ENCODE peak calls at places on chromosome 2, in five cellular contexts. D, R, B, Q and G are unnamed samples.

GRCh38 chr2:189835855-189836558 is 51.8 kb downstream of the PMS1 start:
- DNase-seq in R (no peak), D (no peak), Q (no peak), B (no peak), G (no peak)

GRCh38 chr2:180706694-180707093 is 273.7 kb upstream of the UBE2E3 start:
- DNase-seq in Q (no peak), B (no peak), D (no peak), R (no peak), G (no peak)

GRCh38 chr2:191571163-191571769 is 106.7 kb upstream of the NABP1 start:
- DNase-seq in D (peak; percentile 75), B (no peak), Q (peak; percentile 56), R (no peak), G (no peak)

GRCh38 chr2:118055512-118056164 is 32.6 kb upstream of the INSIG2 start:
- DNase-seq in Q (no peak), D (no peak), R (no peak), B (peak; percentile 77), G (no peak)

GRCh38 chr2:15169326-15170038 is 391.7 kb downstream of the NBAS start:
- DNase-seq in R (peak; percentile 56), Q (no peak), D (peak; percentile 98), B (no peak), G (peak; percentile 50)

GRCh38 chr2:191539068-191539467 is 138.9 kb upstream of the NABP1 start:
- DNase-seq in B (no peak), Q (peak; percentile 21), R (no peak), D (peak; percentile 40), G (peak; percentile 39)

GRCh38 chr2:235381261-235381912 is 112.5 kb upstream of the AGAP1 start:
- DNase-seq in B (no peak), R (no peak), Q (no peak), D (peak; percentile 44), G (no peak)

GRCh38 chr2:121717529-121717928 is 19.1 kb downstream of the NIFK start:
- DNase-seq in Q (no peak), R (no peak), D (no peak), B (no peak), G (no peak)

GRCh38 chr2:6957910-6958615 is 40.9 kb downstream of the RNF144A start:
- DNase-seq in R (no peak), D (no peak), Q (no peak), B (no peak), G (no peak)

GRCh38 chr2:55771612-55772011 is 78.0 kb upstream of the PNPT1 start:
- DNase-seq in B (no peak), D (peak; percentile 67), R (peak; percentile 22), Q (no peak), G (peak; percentile 26)

GRCh38 chr2:51995293-51995692 is 963.4 kb upstream of the NRXN1 start:
- DNase-seq in R (no peak), D (peak; percentile 89), B (no peak), Q (no peak), G (no peak)

GRCh38 chr2:33672389-33672788 is 73.3 kb upstream of the FAM98A start:
- DNase-seq in D (no peak), R (no peak), Q (no peak), B (no peak), G (peak; percentile 47)

GRCh38 chr2:239815638-239816035 is 209.5 kb downstream of the NDUFA10 start:
- DNase-seq in B (no peak), Q (no peak), D (no peak), R (no peak), G (no peak)

GRCh38 chr2:27809761-27810241 is 38.3 kb downstream of the MRPL33 start:
- DNase-seq in B (no peak), R (no peak), Q (no peak), D (peak; percentile 93), G (no peak)

GRCh38 chr2:197873293-197873701 is 68.9 kb downstream of the PLCL1 start:
- DNase-seq in Q (no peak), R (no peak), D (peak; percentile 83), B (no peak), G (no peak)

GRCh38 chr2:100196786-100197494 is 54.5 kb upstream of the AFF3 start:
- DNase-seq in R (no peak), Q (no peak), B (no peak), D (peak; percentile 11), G (peak; percentile 24)

GRCh38 chr2:10208736-10209135 is 86.2 kb downstream of the RRM2 start:
- DNase-seq in Q (no peak), D (no peak), R (no peak), B (no peak), G (no peak)

GRCh38 chr2:45946023-45946422 is 294.5 kb downstream of the PRKCE start:
- DNase-seq in Q (no peak), R (no peak), B (no peak), D (peak; percentile 84), G (no peak)

GRCh38 chr2:232345251-232345650 is 33.3 kb upstream of the ALPP start:
- DNase-seq in B (no peak), Q (no peak), D (no peak), R (no peak), G (no peak)

GRCh38 chr2:68336192-68336591 is 16.4 kb upstream of the CNRIP1 start:
- DNase-seq in Q (no peak), B (no peak), D (peak; percentile 83), R (no peak), G (no peak)

GRCh38 chr2:190119257-190119656 is 56.7 kb upstream of the MSTN start:
- DNase-seq in B (no peak), Q (no peak), R (no peak), D (no peak), G (no peak)

GRCh38 chr2:59824314-59824713 is 729.1 kb downstream of the BCL11A start:
- DNase-seq in R (no peak), B (no peak), Q (no peak), D (no peak), G (no peak)

GRCh38 chr2:137969418-137969765 is 5.1 kb downstream of the HNMT start:
- DNase-seq in Q (no peak), R (no peak), B (no peak), D (peak; percentile 95), G (no peak)

GRCh38 chr2:240619506-240620148 is 5.7 kb upstream of the GPR35 start:
- DNase-seq in D (no peak), B (no peak), Q (no peak), R (no peak), G (no peak)

GRCh38 chr2:73494031-73494430 is 108.4 kb downstream of the ALMS1 start:
- DNase-seq in Q (no peak), B (no peak), D (peak; percentile 40), R (peak; percentile 59), G (no peak)

GRCh38 chr2:221006084-221006483 is 566.0 kb downstream of the EPHA4 start:
- DNase-seq in D (peak; percentile 16), Q (no peak), B (no peak), R (no peak), G (no peak)

GRCh38 chr2:203774760-203775159 is 68.3 kb downstream of the CD28 start:
- DNase-seq in B (no peak), D (peak; percentile 54), R (no peak), Q (no peak), G (no peak)

GRCh38 chr2:191811807-191812602 is 34.9 kb downstream of the CAVIN2 start:
- DNase-seq in D (peak; percentile 69), B (no peak), Q (peak; percentile 31), R (peak; percentile 68), G (peak; percentile 54)

GRCh38 chr2:39516347-39517101 is 79.4 kb upstream of the MAP4K3 start:
- DNase-seq in B (no peak), R (peak; percentile 85), D (peak; percentile 58), Q (no peak), G (no peak)

GRCh38 chr2:213834746-213835145 is 550.5 kb downstream of the SPAG16 start:
- DNase-seq in D (peak; percentile 19), B (no peak), Q (no peak), R (no peak), G (no peak)
- TF ChIP-seq MXI1 in D (no peak), B (no peak), Q (no peak), R (no peak), G (no peak)

GRCh38 chr2:64369706-64370105 is 84.3 kb upstream of the LGALSL start:
- DNase-seq in B (no peak), Q (no peak), R (no peak), D (no peak), G (no peak)

GRCh38 chr2:64374686-64375085 is 79.3 kb upstream of the LGALSL start:
- DNase-seq in R (no peak), B (no peak), D (no peak), Q (no peak), G (no peak)

GRCh38 chr2:64367868-64368267 is 86.1 kb upstream of the LGALSL start:
- DNase-seq in B (no peak), D (no peak), R (no peak), Q (no peak), G (no peak)

GRCh38 chr2:64367444-64367843 is 86.5 kb upstream of the LGALSL start:
- DNase-seq in D (no peak), B (no peak), R (no peak), Q (no peak), G (no peak)

DNA sequence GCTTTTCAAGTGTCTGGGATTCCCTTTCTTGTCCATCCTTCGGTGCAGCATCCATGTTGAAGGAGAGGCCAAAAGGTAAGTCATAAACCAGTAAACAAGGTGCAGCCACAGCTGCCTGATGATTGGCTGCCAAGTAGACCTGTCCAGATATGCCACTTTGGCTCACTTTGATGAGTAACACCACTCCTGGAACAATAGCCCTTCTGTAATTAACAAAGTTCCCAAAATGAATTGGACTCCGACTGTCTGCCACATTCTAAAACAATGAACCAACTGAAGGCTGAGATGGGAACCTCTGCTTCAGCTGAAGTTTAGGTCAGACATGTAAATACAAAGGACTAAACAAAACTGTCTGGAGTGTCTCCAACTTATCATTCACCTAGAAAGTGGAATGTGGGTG is 82.2 kb upstream of the LGALSL start:
- DNase-seq in B (no peak), R (no peak), Q (no peak), D (no peak), G (no peak)
- TF ChIP-seq SMC3 in B (no peak), R (no peak), Q (no peak), D (no peak), G (no peak)

GRCh38 chr2:228417526-228417925 is 236.0 kb upstream of the SPHKAP start:
- DNase-seq in Q (no peak), B (no peak), D (no peak), R (no peak), G (no peak)
- TF ChIP-seq MXI1 in Q (no peak), B (no peak), D (no peak), R (no peak), G (no peak)

GRCh38 chr2:43224571-43225092 is 1.8 kb downstream of the ZFP36L2 start:
- DNase-seq in Q (peak; percentile 39), B (no peak), R (no peak), D (peak; percentile 17), G (peak; percentile 61)
- TF ChIP-seq SMC3 in Q (no peak), B (no peak), R (no peak), D (no peak), G (no peak)

GRCh38 chr2:85712849-85713612 is 18.9 kb downstream of the GNLY start:
- DNase-seq in R (no peak), D (peak; percentile 81), B (no peak), Q (no peak), G (no peak)
- TF ChIP-seq MXI1 in R (no peak), D (no peak), B (no peak), Q (no peak), G (no peak)

GRCh38 chr2:229728360-229728759 is 14.0 kb upstream of the DNER start:
- DNase-seq in R (no peak), Q (no peak), D (peak; percentile 3), B (no peak), G (no peak)
- TF ChIP-seq SMC3 in R (no peak), Q (no peak), D (no peak), B (no peak), G (no peak)